ENCODE peak calls at places on chromosomes 5 and 9, in six cellular contexts. N is prostate gland, B is HepG2, E is adrenal gland, U is tibial nerve, R is transverse colon. Q is an unnamed sample.

GRCh38 chr5:139131062-139131856 is 66.9 kb downstream of the SIL1 start:
- DNase-seq in N (peak), B (no peak), E (peak), U (no peak), R (peak), Q (peak)

GRCh38 chr5:32559411-32559810 is 25.9 kb upstream of the SUB1 start:
- DNase-seq in N (peak), B (no peak), E (no peak), U (no peak), R (no peak), Q (no peak)

GRCh38 chr5:15694694-15695093 is 194.7 kb downstream of the FBXL7 start:
- DNase-seq in N (no peak), B (no peak), E (no peak), U (no peak), R (no peak), Q (no peak)

GRCh38 chr9:92609142-92609500 is 60.8 kb downstream of the IPPK start:
- DNase-seq in N (no peak), B (no peak), E (no peak), U (no peak), R (no peak), Q (no peak)

GRCh38 chr9:77438653-77439052 is 209.5 kb downstream of the GNA14 start:
- DNase-seq in N (no peak), B (no peak), E (no peak), U (no peak), R (no peak), Q (no peak)

GRCh38 chr9:35733109-35733541 is 659 bp downstream of the CREB3 start:
- DNase-seq in N (peak), B (peak), E (no peak), U (no peak), R (peak), Q (no peak)

GRCh38 chr5:88539642-88540476 is 271.2 kb upstream of the TMEM161B start:
- DNase-seq in N (no peak), B (no peak), E (no peak), U (no peak), R (no peak), Q (no peak)

GRCh38 chr9:32350682-32351081 is 33.8 kb upstream of the ACO1 start:
- DNase-seq in N (no peak), B (peak), E (no peak), U (no peak), R (no peak), Q (no peak)

GRCh38 chr5:124561451-124561850 is 185.0 kb downstream of the ZNF608 start:
- DNase-seq in N (no peak), B (no peak), E (no peak), U (no peak), R (no peak), Q (no peak)

GRCh38 chr5:8081179-8081578 is 212.2 kb downstream of the MTRR start:
- DNase-seq in N (no peak), B (no peak), E (no peak), U (no peak), R (no peak), Q (no peak)

GRCh38 chr5:111676496-111676895 is 80.5 kb downstream of the NREP start:
- DNase-seq in N (no peak), B (no peak), E (no peak), U (no peak), R (no peak), Q (no peak)

GRCh38 chr5:53418844-53419243 is 61.6 kb upstream of the FST start:
- DNase-seq in N (no peak), B (no peak), E (no peak), U (no peak), R (no peak), Q (no peak)

GRCh38 chr5:84275609-84276008 is 109.1 kb downstream of the EDIL3 start:
- DNase-seq in N (no peak), B (no peak), E (no peak), U (no peak), R (no peak), Q (no peak)

GRCh38 chr5:131773805-131774204 is 23.0 kb downstream of the FNIP1 start:
- DNase-seq in N (no peak), B (no peak), E (no peak), U (no peak), R (no peak), Q (no peak)

GRCh38 chr5:77316871-77317661 is 106.6 kb downstream of the PDE8B start:
- DNase-seq in N (no peak), B (no peak), E (no peak), U (no peak), R (no peak), Q (no peak)

GRCh38 chr9:2764371-2764770 is 47.1 kb downstream of the KCNV2 start:
- DNase-seq in N (no peak), B (no peak), E (no peak), U (no peak), R (no peak), Q (no peak)

GRCh38 chr5:59275537-59276276 is 617.8 kb downstream of the PDE4D start:
- DNase-seq in N (peak), B (no peak), E (no peak), U (no peak), R (peak), Q (no peak)

GRCh38 chr9:5510360-5510931 is at the start of gene PDCD1LG2:
- DNase-seq in N (no peak), B (no peak), E (no peak), U (no peak), R (no peak), Q (no peak)

GRCh38 chr9:132748450-132748849 is 78.2 kb downstream of the GTF3C4 start:
- DNase-seq in N (no peak), B (no peak), E (no peak), U (no peak), R (no peak), Q (no peak)

GRCh38 chr5:54091416-54092130 is 218.8 kb downstream of the ARL15 start:
- DNase-seq in N (peak), B (no peak), E (no peak), U (no peak), R (no peak), Q (no peak)

GRCh38 chr9:92726971-92727715 is 37.5 kb downstream of the BICD2 start:
- DNase-seq in N (no peak), B (no peak), E (peak), U (no peak), R (no peak), Q (no peak)

GRCh38 chr5:17378346-17378984 is 119.6 kb upstream of the TAF11L2 start:
- DNase-seq in N (no peak), B (no peak), E (no peak), U (no peak), R (no peak), Q (no peak)

GRCh38 chr5:77140350-77140749 is 53.3 kb upstream of the ZBED3 start:
- DNase-seq in N (no peak), B (no peak), E (no peak), U (no peak), R (no peak), Q (no peak)

GRCh38 chr5:146098047-146098446 is 7.3 kb downstream of the PLAC8L1 start:
- DNase-seq in N (no peak), B (no peak), E (no peak), U (no peak), R (no peak), Q (no peak)

GRCh38 chr9:7185612-7186011 is 427.8 kb downstream of the KDM4C start:
- DNase-seq in N (no peak), B (peak), E (no peak), U (no peak), R (no peak), Q (no peak)

GRCh38 chr5:152501294-152501693 is 96.2 kb upstream of the NMUR2 start:
- DNase-seq in N (no peak), B (no peak), E (no peak), U (no peak), R (no peak), Q (no peak)

GRCh38 chr9:99264070-99264469 is 42.0 kb downstream of the SEC61B start:
- DNase-seq in N (no peak), B (no peak), E (no peak), U (no peak), R (no peak), Q (no peak)

GRCh38 chr5:63230754-63231153 is 652.1 kb downstream of the LRRC70 start:
- DNase-seq in N (no peak), B (no peak), E (no peak), U (no peak), R (no peak), Q (no peak)

GRCh38 chr5:120358949-120359348 is 105.2 kb upstream of the PRR16 start:
- DNase-seq in N (no peak), B (no peak), E (no peak), U (no peak), R (no peak), Q (no peak)

GRCh38 chr5:16160706-16161105 is 18.9 kb downstream of the MARCHF11 start:
- DNase-seq in N (no peak), B (peak), E (no peak), U (no peak), R (no peak), Q (no peak)

GRCh38 chr5:164202338-164202737 is 696.9 kb downstream of the MAT2B start:
- DNase-seq in N (no peak), B (no peak), E (no peak), U (no peak), R (no peak), Q (no peak)

GRCh38 chr5:139251281-139251687 is 42.3 kb upstream of the MATR3 start:
- DNase-seq in N (no peak), B (no peak), E (no peak), U (no peak), R (peak), Q (no peak)

DNA sequence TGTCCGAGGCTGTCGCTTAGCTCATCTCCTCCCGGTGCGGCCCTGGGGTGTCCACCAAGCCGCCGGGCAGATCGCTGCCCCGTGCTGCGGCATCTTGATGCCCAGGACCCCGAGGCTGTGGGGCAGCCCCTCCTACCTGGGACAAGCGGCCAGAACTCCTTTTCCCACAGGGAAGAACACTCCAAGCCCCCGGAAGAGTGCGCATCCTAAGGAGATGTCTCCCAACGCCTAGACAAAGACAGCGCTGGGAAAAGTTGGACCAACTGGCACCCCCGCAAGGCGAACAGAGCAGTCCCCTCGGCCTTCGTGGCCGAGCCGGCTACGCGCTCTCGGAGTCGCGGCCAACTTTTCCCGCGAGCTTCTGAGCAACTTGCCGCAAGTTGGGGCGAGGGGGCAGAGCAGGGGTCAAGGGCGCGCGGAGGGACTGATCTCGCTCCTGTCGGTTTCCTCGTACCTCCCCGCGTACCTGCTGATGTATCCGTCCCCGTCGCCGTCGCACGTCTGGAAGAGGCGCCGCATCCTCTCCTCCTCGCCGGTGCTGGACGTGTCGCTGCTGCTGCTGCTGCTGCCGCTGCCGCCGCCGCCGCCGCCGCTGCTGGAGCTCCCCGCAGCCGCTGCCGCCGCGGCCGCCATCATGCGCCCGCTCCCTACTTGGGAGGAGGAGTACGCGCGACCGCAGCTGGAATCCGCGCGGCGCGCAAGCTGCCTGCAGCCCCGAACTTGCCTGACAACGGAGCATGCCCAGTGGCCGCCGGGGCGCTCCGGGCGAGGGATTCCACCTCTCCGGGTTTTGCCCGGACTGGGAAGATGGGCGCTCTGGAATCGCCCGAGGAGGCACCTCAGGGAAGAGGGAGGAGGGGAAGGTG is at the start of gene MCC:
- DNase-seq in N (peak), B (peak), E (peak), U (peak), R (peak), Q (peak)
- TF ChIP-seq POLR2A in N (peak), B (no peak), E (peak), U (peak), R (no peak), Q (no peak)

GRCh38 chr5:43115968-43116367 is 4.7 kb upstream of the ZNF131 start:
- DNase-seq in N (no peak), B (peak), E (no peak), U (no peak), R (peak), Q (no peak)

GRCh38 chr5:43123887-43124286 is 3.2 kb downstream of the ZNF131 start:
- DNase-seq in N (no peak), B (no peak), E (no peak), U (no peak), R (no peak), Q (no peak)

GRCh38 chr5:43121565-43122484 is 1.1 kb downstream of the ZNF131 start:
- DNase-seq in N (peak), B (peak), E (peak), U (no peak), R (peak), Q (peak)

GRCh38 chr5:43117092-43117491 is 3.6 kb upstream of the ZNF131 start:
- DNase-seq in N (no peak), B (no peak), E (no peak), U (no peak), R (no peak), Q (no peak)

GRCh38 chr5:43120720-43121564 is at the start of gene ZNF131:
- DNase-seq in N (peak), B (peak), E (peak), U (peak), R (peak), Q (peak)
- TF ChIP-seq POLR2A in N (peak), B (peak), E (peak), U (peak), R (peak), Q (peak)

GRCh38 chr5:80625230-80625629 is 29.2 kb upstream of the MSH3 start:
- DNase-seq in N (peak), B (no peak), E (no peak), U (no peak), R (no peak), Q (no peak)
- TF ChIP-seq POLR2A in N (no peak), B (no peak), E (no peak), U (no peak), R (no peak), Q (no peak)

GRCh38 chr5:154754460-154755360 is 467 bp upstream of the LARP1 start:
- DNase-seq in N (peak), B (peak), E (peak), U (peak), R (peak), Q (peak)

GRCh38 chr5:154756203-154756870 is 1.2 kb downstream of the LARP1 start:
- DNase-seq in N (peak), B (no peak), E (peak), U (peak), R (peak), Q (peak)

GRCh38 chr5:154753792-154754191 is 1.4 kb upstream of the LARP1 start:
- DNase-seq in N (peak), B (no peak), E (peak), U (peak), R (peak), Q (peak)

GRCh38 chr5:154756871-154757646 is 1.9 kb downstream of the LARP1 start:
- DNase-seq in N (peak), B (no peak), E (peak), U (peak), R (peak), Q (peak)

GRCh38 chr5:154755361-154756202 is at the start of gene LARP1:
- DNase-seq in N (peak), B (no peak), E (peak), U (peak), R (peak), Q (no peak)
- TF ChIP-seq POLR2A in N (peak), B (no peak), E (no peak), U (no peak), R (peak), Q (no peak)

Q was measured in ovary.